ENCODE peak calls at places on chromosomes 12 and 14, in five cellular contexts. G is lower lobe of right lung; C is SK-N-SH; U is tibial artery; S is naive thymus-derived CD4-positive, alpha-beta T cell. X is an unnamed sample.

GRCh38 chr12:6430990-6431353 is 13.8 kb upstream of the CD27 start:
- DNase-seq in S (no peak), C (no peak), G (no peak), U (peak), X (no peak)

GRCh38 chr12:114918535-114919233 is 234.7 kb upstream of the TBX3 start:
- DNase-seq in C (no peak), U (no peak), S (no peak), G (no peak), X (no peak)

GRCh38 chr12:21985155-21985554 is 43.9 kb upstream of the ABCC9 start:
- DNase-seq in U (no peak), S (no peak), G (no peak), C (no peak), X (no peak)

GRCh38 chr14:94041551-94042346 is 15.6 kb downstream of the OTUB2 start:
- DNase-seq in G (peak), S (no peak), U (no peak), C (no peak), X (peak)

GRCh38 chr14:32662234-32662633 is 276.4 kb upstream of the NPAS3 start:
- DNase-seq in S (no peak), C (no peak), G (no peak), U (no peak), X (no peak)

GRCh38 chr14:44945264-44945663 is 16.5 kb downstream of the KLHL28 start:
- DNase-seq in S (no peak), C (no peak), U (no peak), G (no peak), X (no peak)

GRCh38 chr12:117649796-117650195 is 288.4 kb upstream of the NOS1 start:
- DNase-seq in U (no peak), G (no peak), S (no peak), C (no peak), X (no peak)

GRCh38 chr14:89236846-89237245 is 180.2 kb downstream of the FOXN3 start:
- DNase-seq in G (no peak), S (no peak), C (no peak), U (no peak), X (no peak)

GRCh38 chr12:83793616-83794015 is 1106.9 kb downstream of the TMTC2 start:
- DNase-seq in C (no peak), G (no peak), S (no peak), U (no peak), X (no peak)

GRCh38 chr14:90514015-90514398 is 117.2 kb downstream of the CALM1 start:
- DNase-seq in U (no peak), C (no peak), S (no peak), G (no peak), X (no peak)

GRCh38 chr12:11981174-11981733 is 89.5 kb upstream of the BCL2L14 start:
- DNase-seq in C (no peak), G (no peak), S (peak), U (no peak), X (no peak)

GRCh38 chr14:102320671-102321455 is 1.3 kb downstream of the ZNF839 start:
- DNase-seq in C (no peak), S (no peak), G (no peak), U (no peak), X (no peak)

GRCh38 chr12:6535960-6536847 is 1.9 kb downstream of the GAPDH start:
- DNase-seq in U (no peak), S (no peak), G (no peak), C (no peak), X (no peak)

GRCh38 chr14:72142328-72142727 is 210.1 kb downstream of the RGS6 start:
- DNase-seq in S (no peak), C (no peak), G (no peak), U (no peak), X (no peak)

GRCh38 chr12:98894412-98895085 is 249.5 kb downstream of the APAF1 start:
- DNase-seq in G (no peak), S (no peak), U (no peak), C (peak), X (no peak)

GRCh38 chr14:38045461-38045860 is 162.2 kb upstream of the SSTR1 start:
- DNase-seq in C (no peak), S (no peak), U (no peak), G (no peak), X (no peak)

GRCh38 chr12:39803151-39803550 is 183.5 kb upstream of the ABCD2 start:
- DNase-seq in C (no peak), G (no peak), S (no peak), U (no peak), X (no peak)

GRCh38 chr12:25151476-25151875 is 43.5 kb downstream of the DNAI7 start:
- DNase-seq in U (peak), S (no peak), G (no peak), C (peak), X (peak)

GRCh38 chr14:69247691-69248440 is 12.1 kb upstream of the GALNT16 start:
- DNase-seq in S (no peak), G (no peak), C (no peak), U (peak), X (no peak)

GRCh38 chr12:27123642-27124041 is 41.3 kb upstream of the C12orf71 start:
- DNase-seq in G (no peak), U (no peak), S (no peak), C (peak), X (no peak)

GRCh38 chr12:42631507-42631906 is 42.0 kb upstream of the PRICKLE1 start:
- DNase-seq in C (no peak), S (no peak), G (no peak), U (no peak), X (no peak)

GRCh38 chr12:5269846-5270245 is 162.1 kb upstream of the NTF3 start:
- DNase-seq in S (no peak), C (no peak), U (no peak), G (no peak), X (no peak)

GRCh38 chr12:49970658-49971057 is 2.1 kb upstream of the AQP6 start:
- DNase-seq in G (no peak), U (peak), S (no peak), C (no peak), X (peak)

GRCh38 chr12:78964521-78964920 is 99.9 kb downstream of the SYT1 start:
- DNase-seq in C (no peak), U (no peak), G (no peak), S (no peak), X (no peak)

GRCh38 chr12:30816742-30817465 is 62.2 kb upstream of the CAPRIN2 start:
- DNase-seq in U (no peak), G (no peak), S (no peak), C (no peak), X (no peak)

GRCh38 chr14:22002860-22003284 is 329.3 kb upstream of the OR4E1 start:
- DNase-seq in U (no peak), G (peak), C (no peak), S (peak), X (no peak)

GRCh38 chr14:99517046-99517642 is 35.9 kb downstream of the CCNK start:
- DNase-seq in U (peak), S (no peak), G (no peak), C (peak), X (peak)

GRCh38 chr14:100567009-100567876 is 20.0 kb downstream of the BEGAIN start:
- DNase-seq in S (no peak), G (no peak), C (peak), U (no peak), X (no peak)

GRCh38 chr12:48281811-48282210 is 68.9 kb downstream of the ZNF641 start:
- DNase-seq in C (no peak), S (no peak), G (no peak), U (no peak), X (no peak)

GRCh38 chr14:60845523-60845922 is 111.0 kb downstream of the MNAT1 start:
- DNase-seq in G (no peak), C (no peak), U (no peak), S (no peak), X (no peak)

GRCh38 chr14:23582906-23583760 is 4.5 kb upstream of the JPH4 start:
- DNase-seq in G (no peak), S (no peak), U (no peak), C (no peak), X (no peak)

GRCh38 chr14:23589606-23590005 is 11.0 kb upstream of the JPH4 start:
- DNase-seq in C (no peak), S (no peak), U (no peak), G (no peak), X (no peak)

GRCh38 chr14:23590198-23590597 is 11.6 kb upstream of the JPH4 start:
- DNase-seq in S (no peak), C (no peak), U (no peak), G (no peak), X (no peak)

GRCh38 chr14:23588884-23589598 is 10.5 kb upstream of the JPH4 start:
- DNase-seq in U (peak), G (peak), C (peak), S (peak), X (peak)
- H3K27ac ChIP-seq in U (no peak), G (no peak), C (peak), S (no peak), X (no peak)

DNA sequence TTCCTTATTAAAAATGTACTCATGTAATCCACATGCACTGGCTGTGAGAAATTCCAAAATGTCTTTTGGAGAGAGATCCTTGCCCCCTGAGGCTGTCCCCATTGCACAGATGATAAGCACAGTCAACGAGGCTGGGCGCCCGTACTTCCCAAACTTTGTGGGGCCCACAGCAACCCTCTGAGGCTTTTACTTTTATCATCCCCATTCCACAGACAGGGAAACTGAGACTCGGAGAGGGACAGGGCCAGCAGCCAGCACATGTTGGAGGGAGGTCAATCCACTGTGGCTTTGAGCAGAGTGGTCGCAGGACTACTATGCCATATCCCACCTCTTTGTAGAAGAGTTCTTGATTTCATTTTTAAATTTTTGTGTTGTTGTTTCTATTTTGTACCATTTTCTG is 116.3 kb upstream of the NCOR2 start:
- DNase-seq in U (no peak), G (no peak), C (no peak), S (no peak), X (no peak)
- H3K27ac ChIP-seq in U (peak), G (peak), C (peak), S (no peak), X (peak)

GRCh38 chr12:52141875-52142274 is 49.9 kb downstream of the KRT80 start:
- DNase-seq in C (no peak), G (no peak), U (no peak), S (no peak), X (no peak)
- H3K27ac ChIP-seq in C (no peak), G (no peak), U (no peak), S (no peak), X (no peak)

GRCh38 chr14:53953828-53954550 is 2.6 kb downstream of the BMP4 start:
- DNase-seq in G (peak), C (peak), S (no peak), U (peak), X (peak)
- H3K27ac ChIP-seq in G (peak), C (no peak), S (no peak), U (peak), X (no peak)

DNA sequence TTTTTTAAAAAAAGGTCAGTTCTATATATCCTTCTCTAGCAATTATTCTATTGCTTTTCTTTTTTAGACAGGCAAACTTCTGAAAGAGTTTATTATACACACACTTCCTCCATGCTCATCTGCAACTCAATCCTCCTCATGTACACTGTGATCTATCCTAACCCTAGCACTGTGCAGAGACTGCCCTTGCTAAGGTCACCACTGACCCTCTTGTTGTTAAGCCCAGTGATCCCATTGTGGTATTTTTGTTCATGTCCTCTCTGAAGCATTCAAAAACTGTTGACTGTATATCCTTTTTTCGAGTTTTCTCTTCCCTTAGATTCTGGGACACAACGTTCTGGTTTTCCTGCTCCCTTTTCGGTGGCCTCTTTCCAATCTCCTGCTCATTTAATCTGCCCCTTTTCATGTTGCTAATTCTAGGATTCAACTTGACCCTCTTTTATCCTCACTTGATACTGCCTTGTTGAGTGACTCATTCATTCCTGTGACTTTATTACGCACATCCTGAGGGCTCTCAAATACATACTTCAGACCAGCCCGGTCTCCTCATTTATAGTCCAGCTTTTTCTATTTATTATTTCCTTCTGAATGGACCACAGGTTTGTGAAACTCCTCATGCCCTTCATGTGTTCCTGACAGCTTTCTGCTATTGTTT is 53.9 kb upstream of the PTPRB start:
- DNase-seq in G (no peak), U (no peak), C (no peak), S (no peak), X (no peak)
- H3K27ac ChIP-seq in G (no peak), U (no peak), C (no peak), S (no peak), X (no peak)